ENCODE peak calls at places on chromosome 2, in six cellular contexts. J is tibial artery, L is skeletal muscle cell, N is adipocyte, B is osteoblast, S is gastrocnemius medialis. Q is an unnamed sample.

GRCh38 chr2:26674002-26674751 is 18.3 kb upstream of the KCNK3 start:
- DNase-seq in L (no peak), S (no peak), B (peak; percentile 43), J (no peak), N (no peak), Q (no peak)

GRCh38 chr2:163771596-163771995 is 35.8 kb upstream of the FIGN start:
- DNase-seq in L (no peak), B (no peak), N (no peak), J (no peak), S (no peak), Q (no peak)

GRCh38 chr2:3639015-3639630 is 18.9 kb upstream of the ALLC start:
- DNase-seq in J (peak; percentile 3), S (no peak), B (peak; percentile 63), L (no peak), N (no peak), Q (no peak)

GRCh38 chr2:121075006-121075545 is 209.9 kb downstream of the TFCP2L1 start:
- DNase-seq in J (peak; percentile 42), B (peak; percentile 98), L (peak; percentile 88), S (peak; percentile 48), N (peak; percentile 63), Q (no peak)

GRCh38 chr2:217876253-217876570 is 126.6 kb downstream of the TNS1 start:
- DNase-seq in J (no peak), S (no peak), L (no peak), B (peak; percentile 55), N (no peak), Q (no peak)

GRCh38 chr2:140248623-140249022 is 1468.4 kb upstream of the NXPH2 start:
- DNase-seq in L (peak; percentile 28), N (peak; percentile 60), S (no peak), J (no peak), B (no peak), Q (no peak)

GRCh38 chr2:157052685-157053224 is 204.8 kb upstream of the GALNT5 start:
- DNase-seq in N (peak; percentile 68), J (no peak), L (peak; percentile 58), S (no peak), B (no peak), Q (no peak)

GRCh38 chr2:54570925-54571694 is 115.0 kb downstream of the SPTBN1 start:
- DNase-seq in B (peak; percentile 77), L (peak; percentile 92), J (peak; percentile 65), N (peak; percentile 85), S (peak; percentile 43), Q (peak; percentile 23)

GRCh38 chr2:27191107-27191829 is 20.6 kb upstream of the ATRAID start:
- DNase-seq in J (peak; percentile 67), N (peak; percentile 80), L (no peak), S (peak; percentile 36), B (peak; percentile 78), Q (peak; percentile 50)

GRCh38 chr2:147760984-147761383 is 83.8 kb upstream of the ACVR2A start:
- DNase-seq in J (no peak), L (no peak), B (peak; percentile 3), N (no peak), S (no peak), Q (no peak)

GRCh38 chr2:200929334-200930249 is 33.9 kb downstream of the ORC2 start:
- DNase-seq in N (no peak), J (no peak), S (no peak), B (peak; percentile 32), L (no peak), Q (no peak)

GRCh38 chr2:163247151-163247872 is 408.7 kb upstream of the KCNH7 start:
- DNase-seq in N (no peak), L (no peak), J (no peak), S (no peak), B (peak; percentile 41), Q (no peak)

GRCh38 chr2:108918156-108918845 is 70.7 kb downstream of the EDAR start:
- DNase-seq in N (no peak), B (no peak), S (no peak), L (no peak), J (no peak), Q (no peak)

GRCh38 chr2:10375570-10376266 is 72.4 kb downstream of the ODC1 start:
- DNase-seq in B (no peak), N (no peak), J (no peak), L (no peak), S (no peak), Q (no peak)

GRCh38 chr2:40230717-40231300 is 221.1 kb downstream of the SLC8A1 start:
- DNase-seq in L (no peak), J (no peak), N (peak; percentile 59), B (no peak), S (no peak), Q (no peak)

GRCh38 chr2:16614314-16614860 is 51.2 kb downstream of the CYRIA start:
- DNase-seq in S (no peak), J (no peak), N (no peak), B (peak; percentile 59), L (no peak), Q (no peak)

GRCh38 chr2:127578411-127578810 is 42.9 kb downstream of the MYO7B start:
- DNase-seq in S (no peak), N (no peak), L (no peak), B (no peak), J (no peak), Q (no peak)

GRCh38 chr2:64019975-64020281 is 700 bp upstream of the VPS54 start:
- DNase-seq in B (peak; percentile 30), N (no peak), L (no peak), J (no peak), S (no peak), Q (no peak)

GRCh38 chr2:199471443-199472057 is 13.8 kb upstream of the SATB2 start:
- DNase-seq in B (peak; percentile 97), S (no peak), J (no peak), N (peak; percentile 93), L (no peak), Q (no peak)

GRCh38 chr2:227813562-227814353 is at the start of gene CCL20:
- DNase-seq in N (no peak), S (no peak), L (no peak), B (no peak), J (no peak), Q (no peak)

GRCh38 chr2:205409403-205409802 is 272.9 kb upstream of the NRP2 start:
- DNase-seq in L (no peak), B (no peak), J (no peak), S (no peak), N (no peak), Q (no peak)

GRCh38 chr2:204625135-204625534 is 79.9 kb downstream of the PARD3B start:
- DNase-seq in B (no peak), N (peak; percentile 19), L (no peak), J (no peak), S (no peak), Q (no peak)

GRCh38 chr2:197211881-197212342 is 98.7 kb downstream of the ANKRD44 start:
- DNase-seq in L (no peak), S (no peak), N (no peak), J (no peak), B (no peak), Q (peak; percentile 40)
- H3K4me3 ChIP-seq in L (no peak overlapping the region), S (no peak overlapping the region), N (no peak overlapping the region), J (no peak overlapping the region), B (no peak overlapping the region), Q (peak overlapping the region; percentile 1)

GRCh38 chr2:112793449-112793978 is 9.2 kb upstream of the IL1A start:
- DNase-seq in B (no peak), N (no peak), J (no peak), S (no peak), L (no peak), Q (no peak)
- H3K4me3 ChIP-seq in B (no peak overlapping the region), N (no peak overlapping the region), J (no peak overlapping the region), S (no peak overlapping the region), L (no peak overlapping the region), Q (no peak overlapping the region)

GRCh38 chr2:150528861-150529801 is 41.7 kb upstream of the RND3 start:
- DNase-seq in B (peak; percentile 53), L (peak; percentile 62), J (no peak), N (peak; percentile 85), S (no peak), Q (no peak)
- H3K4me3 ChIP-seq in B (peak overlapping the region; percentile 32), L (no peak overlapping the region), J (no peak overlapping the region), N (peak overlapping the region; percentile 57), S (no peak overlapping the region), Q (no peak overlapping the region)

DNA sequence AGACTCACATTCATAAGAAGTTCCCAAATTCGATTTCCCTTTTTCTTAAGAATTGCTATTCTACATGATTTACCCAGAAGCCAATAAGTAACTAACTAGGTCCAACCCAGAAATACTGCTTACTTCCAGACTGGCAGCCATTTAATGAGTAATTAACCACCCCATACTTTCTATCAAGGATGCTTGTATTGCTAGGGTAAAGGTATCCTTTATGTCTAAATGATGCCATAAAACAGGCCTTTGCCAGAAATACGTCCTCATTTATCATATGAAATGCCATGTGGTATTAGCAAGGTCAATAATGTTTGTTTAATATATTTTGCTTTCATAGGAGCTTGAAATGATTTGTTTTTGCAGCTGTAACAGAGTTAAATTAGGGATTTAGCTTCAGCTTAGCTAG is 56.1 kb downstream of the PLEKHM3 start:
- DNase-seq in L (no peak), N (no peak), B (no peak), S (no peak), J (no peak), Q (no peak)
- H3K4me3 ChIP-seq in L (no peak overlapping the region), N (no peak overlapping the region), B (no peak overlapping the region), S (no peak overlapping the region), J (no peak overlapping the region), Q (no peak overlapping the region)

DNA sequence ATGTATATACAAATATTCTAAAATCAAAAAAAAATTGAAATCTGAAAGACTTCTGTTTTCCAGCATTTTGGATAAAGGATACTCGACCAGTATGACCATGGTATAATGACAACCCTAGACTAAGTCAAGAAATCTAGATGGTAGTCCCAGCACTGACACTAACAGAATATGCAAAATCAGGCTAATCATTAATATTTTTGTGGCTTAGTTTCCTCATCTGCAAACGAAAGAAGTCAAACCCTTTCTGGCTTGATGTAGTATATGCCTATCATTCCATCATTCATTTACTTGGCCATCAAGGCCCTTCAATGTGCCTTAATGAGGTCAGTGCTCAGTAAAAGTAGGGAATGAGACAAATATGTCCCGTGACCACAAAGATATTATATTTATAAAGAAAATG is 83.5 kb downstream of the NCKAP5 start:
- DNase-seq in S (no peak), B (no peak), J (no peak), N (no peak), L (no peak), Q (no peak)
- H3K4me3 ChIP-seq in S (no peak overlapping the region), B (no peak overlapping the region), J (no peak overlapping the region), N (no peak overlapping the region), L (no peak overlapping the region), Q (no peak overlapping the region)

GRCh38 chr2:146317959-146318358 is 1526.9 kb upstream of the ACVR2A start:
- DNase-seq in B (peak; percentile 17), L (peak; percentile 95), J (no peak), N (peak; percentile 72), S (no peak), Q (no peak)

GRCh38 chr2:146312899-146313298 is 1531.9 kb upstream of the ACVR2A start:
- DNase-seq in J (no peak), B (no peak), N (peak; percentile 67), S (no peak), L (no peak), Q (no peak)
- H3K4me3 ChIP-seq in J (no peak overlapping the region), B (no peak overlapping the region), N (peak overlapping the region; percentile 46), S (no peak overlapping the region), L (no peak overlapping the region), Q (no peak overlapping the region)

Q was measured in CD8-positive, alpha-beta T cell.